ENCODE peak calls at places on chromosomes 1 and 21, in six cellular contexts. One of them, this sample, is unnamed.
A peak's percentile ranks its signal among the peaks of the same experiment; 100 is the strongest.

GRCh38 chr1:185448591-185449186 is 131.6 kb upstream of the IVNS1ABP start:
- DNase-seq in tibial nerve: no peak
- DNase-seq in spleen: no peak
- DNase-seq in heart left ventricle: no peak
- DNase-seq in right lobe of liver: no peak
- DNase-seq in body of pancreas: no peak
- DNase-seq in this sample: no peak

GRCh38 chr1:205980182-205980830 is 22.9 kb downstream of the RAB7B start:
- DNase-seq in body of pancreas: no peak
- DNase-seq in tibial nerve: no peak
- DNase-seq in heart left ventricle: no peak
- DNase-seq in spleen: no peak
- DNase-seq in right lobe of liver: no peak
- DNase-seq in this sample: no peak

GRCh38 chr1:218620956-218621355 is 275.8 kb downstream of the TGFB2 start:
- DNase-seq in heart left ventricle: no peak
- DNase-seq in right lobe of liver: no peak
- DNase-seq in body of pancreas: peak; percentile 11
- DNase-seq in spleen: no peak
- DNase-seq in tibial nerve: no peak
- DNase-seq in this sample: no peak

GRCh38 chr1:11682287-11682771 is 1.4 kb upstream of the MAD2L2 start:
- DNase-seq in right lobe of liver: no peak
- DNase-seq in spleen: no peak
- DNase-seq in body of pancreas: no peak
- DNase-seq in heart left ventricle: no peak
- DNase-seq in tibial nerve: no peak
- DNase-seq in this sample: no peak

GRCh38 chr1:16236091-16236494 is 890 bp downstream of the CPLANE2 start:
- DNase-seq in tibial nerve: no peak
- DNase-seq in heart left ventricle: peak; percentile 41
- DNase-seq in spleen: no peak
- DNase-seq in right lobe of liver: peak; percentile 69
- DNase-seq in body of pancreas: peak; percentile 59
- DNase-seq in this sample: peak; percentile 56

GRCh38 chr1:57963545-57963944 is 539.7 kb upstream of the DAB1 start:
- DNase-seq in tibial nerve: no peak
- DNase-seq in body of pancreas: no peak
- DNase-seq in right lobe of liver: no peak
- DNase-seq in spleen: no peak
- DNase-seq in heart left ventricle: no peak
- DNase-seq in this sample: no peak

GRCh38 chr1:94801919-94802546 is 18.1 kb upstream of the SLC44A3 start:
- DNase-seq in heart left ventricle: peak; percentile 47
- DNase-seq in body of pancreas: peak; percentile 34
- DNase-seq in tibial nerve: no peak
- DNase-seq in right lobe of liver: no peak
- DNase-seq in spleen: peak; percentile 82
- DNase-seq in this sample: peak; percentile 66

GRCh38 chr1:9198538-9199361 is 35.8 kb upstream of the H6PD start:
- DNase-seq in spleen: no peak
- DNase-seq in tibial nerve: no peak
- DNase-seq in body of pancreas: no peak
- DNase-seq in heart left ventricle: peak; percentile 64
- DNase-seq in right lobe of liver: no peak
- DNase-seq in this sample: no peak

GRCh38 chr21:27584266-27584665 is 617.4 kb upstream of the ADAMTS5 start:
- DNase-seq in body of pancreas: no peak
- DNase-seq in spleen: no peak
- DNase-seq in heart left ventricle: no peak
- DNase-seq in right lobe of liver: no peak
- DNase-seq in tibial nerve: no peak
- DNase-seq in this sample: no peak

GRCh38 chr1:12556368-12556930 is 61.6 kb downstream of the DHRS3 start:
- DNase-seq in tibial nerve: peak; percentile 56
- DNase-seq in heart left ventricle: peak; percentile 77
- DNase-seq in right lobe of liver: peak; percentile 36
- DNase-seq in body of pancreas: no peak
- DNase-seq in spleen: no peak
- DNase-seq in this sample: peak; percentile 65

GRCh38 chr21:26519142-26519541 is 53.9 kb downstream of the CYYR1 start:
- DNase-seq in right lobe of liver: no peak
- DNase-seq in heart left ventricle: no peak
- DNase-seq in tibial nerve: no peak
- DNase-seq in body of pancreas: no peak
- DNase-seq in spleen: no peak
- DNase-seq in this sample: no peak

DNA sequence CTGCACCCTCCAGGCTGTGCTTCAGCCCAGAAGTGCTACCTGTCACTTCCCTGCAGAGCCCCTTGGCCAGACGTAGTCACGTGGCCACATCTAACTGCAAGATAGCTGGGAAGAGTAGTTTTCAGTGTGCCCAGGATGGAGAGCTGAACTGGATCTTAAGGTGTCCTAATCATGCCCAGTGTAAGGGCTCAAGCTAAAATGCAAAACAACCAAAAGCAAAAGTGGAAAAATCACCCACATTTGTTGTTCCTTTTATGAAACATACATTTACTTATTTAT is 59.4 kb upstream of the ROR1 start:
- DNase-seq in tibial nerve: no peak
- DNase-seq in right lobe of liver: no peak
- DNase-seq in spleen: no peak
- DNase-seq in body of pancreas: no peak
- DNase-seq in heart left ventricle: no peak
- DNase-seq in this sample: no peak
- TF ChIP-seq POLR2A in tibial nerve: no peak
- TF ChIP-seq POLR2A in right lobe of liver: no peak
- TF ChIP-seq POLR2A in spleen: no peak
- TF ChIP-seq POLR2A in body of pancreas: no peak
- TF ChIP-seq POLR2A in heart left ventricle: no peak
- TF ChIP-seq POLR2A in this sample: no peak

GRCh38 chr1:165173818-165174217 is 182.7 kb downstream of the LMX1A start:
- DNase-seq in heart left ventricle: no peak
- DNase-seq in right lobe of liver: peak; percentile 82
- DNase-seq in body of pancreas: no peak
- DNase-seq in spleen: no peak
- DNase-seq in tibial nerve: no peak
- DNase-seq in this sample: no peak
- H3K36me3 ChIP-seq in heart left ventricle: no peaks in the 10 kb centered on the region
- H3K36me3 ChIP-seq in right lobe of liver: no peaks in the 10 kb centered on the region
- H3K36me3 ChIP-seq in body of pancreas: no peaks in the 10 kb centered on the region
- H3K36me3 ChIP-seq in spleen: no peaks in the 10 kb centered on the region
- H3K36me3 ChIP-seq in tibial nerve: no peaks in the 10 kb centered on the region
- H3K36me3 ChIP-seq in this sample: no peaks in the 10 kb centered on the region

GRCh38 chr1:25550683-25551310 is 7.4 kb downstream of the LDLRAP1 start:
- DNase-seq in body of pancreas: peak; percentile 50
- DNase-seq in tibial nerve: no peak
- DNase-seq in heart left ventricle: peak; percentile 50
- DNase-seq in spleen: no peak
- DNase-seq in right lobe of liver: no peak
- DNase-seq in this sample: no peak
- H3K4me3 ChIP-seq in body of pancreas: no peak overlapping the region
- H3K4me3 ChIP-seq in tibial nerve: no peak overlapping the region
- H3K4me3 ChIP-seq in heart left ventricle: no peak overlapping the region
- H3K4me3 ChIP-seq in spleen: no peak overlapping the region
- H3K4me3 ChIP-seq in right lobe of liver: no peak overlapping the region
- H3K4me3 ChIP-seq in this sample: no peak overlapping the region

GRCh38 chr1:210302501-210302900 is 26.2 kb upstream of the HHAT start:
- DNase-seq in heart left ventricle: no peak
- DNase-seq in spleen: no peak
- DNase-seq in tibial nerve: no peak
- DNase-seq in right lobe of liver: no peak
- DNase-seq in body of pancreas: no peak
- DNase-seq in this sample: no peak

GRCh38 chr1:210299501-210299900 is 29.2 kb upstream of the HHAT start:
- DNase-seq in right lobe of liver: no peak
- DNase-seq in spleen: no peak
- DNase-seq in heart left ventricle: no peak
- DNase-seq in body of pancreas: no peak
- DNase-seq in tibial nerve: no peak
- DNase-seq in this sample: no peak

GRCh38 chr1:210303391-210303790 is 25.3 kb upstream of the HHAT start:
- DNase-seq in tibial nerve: no peak
- DNase-seq in spleen: no peak
- DNase-seq in body of pancreas: no peak
- DNase-seq in heart left ventricle: no peak
- DNase-seq in right lobe of liver: no peak
- DNase-seq in this sample: no peak

GRCh38 chr1:210298936-210299335 is 29.8 kb upstream of the HHAT start:
- DNase-seq in heart left ventricle: no peak
- DNase-seq in right lobe of liver: no peak
- DNase-seq in body of pancreas: no peak
- DNase-seq in spleen: no peak
- DNase-seq in tibial nerve: no peak
- DNase-seq in this sample: no peak

DNA sequence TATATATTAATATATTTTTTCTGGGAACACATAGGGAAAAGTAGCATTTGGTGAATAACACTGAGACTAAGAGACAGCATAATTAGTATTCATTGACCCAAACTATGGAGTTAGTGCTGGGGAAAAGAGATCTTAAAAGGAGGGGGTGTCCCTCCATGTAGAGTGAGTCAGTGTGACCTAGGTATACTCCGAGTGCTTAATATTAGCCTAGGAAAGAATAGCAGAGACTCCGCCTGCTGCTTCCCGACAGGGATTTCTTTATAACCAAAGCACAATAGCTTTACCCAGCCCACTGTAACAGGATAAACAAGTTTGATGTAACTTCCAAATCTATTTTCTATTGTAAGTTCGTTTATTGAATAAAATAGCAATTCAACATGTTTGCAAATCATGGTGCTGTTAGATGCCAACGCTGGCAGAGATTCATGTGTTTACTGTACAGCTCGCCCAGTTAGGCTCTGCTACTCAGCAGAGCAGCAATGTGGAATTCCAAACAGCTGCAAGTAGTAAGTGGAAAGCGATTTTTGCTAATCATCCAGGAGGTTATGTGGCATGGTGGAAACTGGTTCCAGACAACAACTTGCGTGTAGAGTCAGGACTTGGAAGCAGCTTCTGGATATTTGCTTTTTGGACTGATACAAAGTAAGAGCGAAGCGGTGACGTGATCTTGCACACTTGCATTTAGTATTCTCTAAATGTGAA is 27.3 kb upstream of the HHAT start:
- DNase-seq in tibial nerve: no peak
- DNase-seq in right lobe of liver: no peak
- DNase-seq in spleen: no peak
- DNase-seq in heart left ventricle: no peak
- DNase-seq in body of pancreas: no peak
- DNase-seq in this sample: no peak
- TF ChIP-seq POLR2A in tibial nerve: no peak
- TF ChIP-seq POLR2A in right lobe of liver: no peak
- TF ChIP-seq POLR2A in spleen: no peak
- TF ChIP-seq POLR2A in heart left ventricle: no peak
- TF ChIP-seq POLR2A in body of pancreas: no peak
- TF ChIP-seq POLR2A in this sample: no peak